ENCODE peak calls at places on chromosomes 6 and 20, in six cellular contexts. One of them, this sample, is unnamed.
A peak's percentile ranks its signal among the peaks of the same experiment; 100 is the strongest.

GRCh38 chr6:7311920-7312615 is 931 bp downstream of the SSR1 start:
- DNase-seq in HL-60: no peak
- DNase-seq in AG09309: no peak
- DNase-seq in Peyer's patch: no peak
- DNase-seq in AG10803: peak; percentile 47
- DNase-seq in tibial nerve: no peak
- DNase-seq in this sample: no peak

GRCh38 chr20:33131949-33132822 is 35.8 kb upstream of the BPIFA2 start:
- DNase-seq in AG10803: no peak
- DNase-seq in HL-60: no peak
- DNase-seq in AG09309: no peak
- DNase-seq in Peyer's patch: no peak
- DNase-seq in tibial nerve: no peak
- DNase-seq in this sample: no peak

GRCh38 chr6:2471474-2471873 is 226.1 kb upstream of the GMDS start:
- DNase-seq in Peyer's patch: no peak
- DNase-seq in HL-60: no peak
- DNase-seq in AG10803: no peak
- DNase-seq in tibial nerve: no peak
- DNase-seq in AG09309: no peak
- DNase-seq in this sample: no peak

GRCh38 chr6:159217595-159218275 is 48.5 kb downstream of the FNDC1 start:
- DNase-seq in tibial nerve: no peak
- DNase-seq in HL-60: peak; percentile 5
- DNase-seq in AG10803: peak; percentile 65
- DNase-seq in AG09309: no peak
- DNase-seq in Peyer's patch: peak; percentile 25
- DNase-seq in this sample: peak; percentile 80

GRCh38 chr20:24767623-24768100 is 181.4 kb upstream of the CST7 start:
- DNase-seq in AG10803: no peak
- DNase-seq in tibial nerve: no peak
- DNase-seq in AG09309: no peak
- DNase-seq in Peyer's patch: no peak
- DNase-seq in HL-60: no peak
- DNase-seq in this sample: no peak

GRCh38 chr6:13378669-13379590 is 50.6 kb upstream of the TBC1D7 start:
- DNase-seq in Peyer's patch: no peak
- DNase-seq in tibial nerve: no peak
- DNase-seq in AG09309: no peak
- DNase-seq in HL-60: no peak
- DNase-seq in AG10803: no peak
- DNase-seq in this sample: no peak

GRCh38 chr6:158143700-158144099 is 24.4 kb downstream of the SERAC1 start:
- DNase-seq in tibial nerve: no peak
- DNase-seq in AG10803: peak; percentile 51
- DNase-seq in Peyer's patch: no peak
- DNase-seq in HL-60: peak; percentile 35
- DNase-seq in AG09309: no peak
- DNase-seq in this sample: peak; percentile 23

GRCh38 chr6:47603995-47604394 is 94.4 kb upstream of the ADGRF4 start:
- DNase-seq in tibial nerve: no peak
- DNase-seq in Peyer's patch: no peak
- DNase-seq in AG10803: peak; percentile 64
- DNase-seq in AG09309: no peak
- DNase-seq in HL-60: no peak
- DNase-seq in this sample: no peak

GRCh38 chr6:47187883-47188587 is 121.7 kb downstream of the TNFRSF21 start:
- DNase-seq in AG09309: no peak
- DNase-seq in Peyer's patch: no peak
- DNase-seq in AG10803: peak; percentile 63
- DNase-seq in tibial nerve: no peak
- DNase-seq in HL-60: no peak
- DNase-seq in this sample: peak; percentile 84

GRCh38 chr6:129138739-129139405 is 255.9 kb downstream of the LAMA2 start:
- DNase-seq in HL-60: no peak
- DNase-seq in AG10803: no peak
- DNase-seq in AG09309: no peak
- DNase-seq in Peyer's patch: no peak
- DNase-seq in tibial nerve: no peak
- DNase-seq in this sample: no peak

GRCh38 chr20:62480318-62480717 is 4.5 kb upstream of the GATA5 start:
- DNase-seq in Peyer's patch: no peak
- DNase-seq in AG09309: no peak
- DNase-seq in tibial nerve: no peak
- DNase-seq in HL-60: no peak
- DNase-seq in AG10803: no peak
- DNase-seq in this sample: no peak

GRCh38 chr6:154138806-154139205 is 99.8 kb downstream of the OPRM1 start:
- DNase-seq in AG10803: no peak
- DNase-seq in AG09309: no peak
- DNase-seq in HL-60: no peak
- DNase-seq in tibial nerve: no peak
- DNase-seq in Peyer's patch: no peak
- DNase-seq in this sample: peak; percentile 4

GRCh38 chr20:57392512-57393271 is 1.5 kb downstream of the RBM38 start:
- DNase-seq in AG10803: no peak
- DNase-seq in HL-60: peak; percentile 64
- DNase-seq in AG09309: no peak
- DNase-seq in tibial nerve: no peak
- DNase-seq in Peyer's patch: peak; percentile 95
- DNase-seq in this sample: no peak

GRCh38 chr6:45877970-45878590 is 137.6 kb downstream of the CLIC5 start:
- DNase-seq in AG09309: no peak
- DNase-seq in HL-60: no peak
- DNase-seq in AG10803: no peak
- DNase-seq in Peyer's patch: no peak
- DNase-seq in tibial nerve: no peak
- DNase-seq in this sample: no peak

GRCh38 chr6:142845143-142845571 is 99.8 kb downstream of the HIVEP2 start:
- DNase-seq in AG09309: no peak
- DNase-seq in Peyer's patch: no peak
- DNase-seq in AG10803: no peak
- DNase-seq in HL-60: no peak
- DNase-seq in tibial nerve: no peak
- DNase-seq in this sample: no peak

GRCh38 chr6:92122746-92123145 is 1296.6 kb downstream of the EPHA7 start:
- DNase-seq in tibial nerve: no peak
- DNase-seq in HL-60: no peak
- DNase-seq in AG09309: no peak
- DNase-seq in AG10803: no peak
- DNase-seq in Peyer's patch: no peak
- DNase-seq in this sample: no peak

GRCh38 chr20:54849741-54850140 is 374.3 kb downstream of the DOK5 start:
- DNase-seq in Peyer's patch: no peak
- DNase-seq in HL-60: no peak
- DNase-seq in AG09309: no peak
- DNase-seq in tibial nerve: no peak
- DNase-seq in AG10803: no peak
- DNase-seq in this sample: no peak
- H3K4me3 ChIP-seq in Peyer's patch: no peak overlapping the region
- H3K4me3 ChIP-seq in HL-60: no peak overlapping the region
- H3K4me3 ChIP-seq in AG09309: no peak overlapping the region
- H3K4me3 ChIP-seq in tibial nerve: no peak overlapping the region
- H3K4me3 ChIP-seq in AG10803: no peak overlapping the region
- H3K4me3 ChIP-seq in this sample: no peak overlapping the region

DNA sequence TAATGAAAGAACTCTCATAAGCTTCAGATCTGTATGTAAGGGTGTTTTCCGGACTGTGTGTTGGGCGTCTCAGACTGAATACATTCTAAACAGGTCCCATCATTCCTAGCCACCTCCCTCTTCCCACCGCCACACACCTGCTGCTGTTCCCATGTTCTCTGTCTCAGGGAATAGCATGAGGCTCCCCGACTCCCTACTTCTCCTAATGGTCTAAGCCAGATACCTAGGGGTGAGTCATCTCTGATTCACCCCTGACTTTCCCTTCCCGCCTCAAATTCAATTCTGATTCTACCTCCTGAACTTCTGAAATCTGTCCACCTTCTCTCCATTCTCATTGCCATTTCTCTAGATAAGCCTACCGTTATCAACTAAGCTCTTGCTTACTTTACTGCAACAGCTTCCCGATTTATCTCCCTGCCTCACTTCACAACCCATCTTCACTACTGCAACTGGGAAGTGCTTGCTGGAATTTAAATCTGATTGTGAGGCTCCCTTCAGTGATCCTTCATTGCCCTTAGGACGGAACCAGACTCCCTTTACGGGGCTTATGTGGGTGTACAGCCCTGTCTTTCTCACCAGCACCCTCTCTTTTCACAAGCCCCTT is 1.6 kb downstream of the TMEM14A start:
- DNase-seq in AG10803: no peak
- DNase-seq in HL-60: no peak
- DNase-seq in AG09309: no peak
- DNase-seq in Peyer's patch: no peak
- DNase-seq in tibial nerve: no peak
- DNase-seq in this sample: no peak
- TF ChIP-seq CTCF in AG10803: no peak
- TF ChIP-seq CTCF in HL-60: no peak
- TF ChIP-seq CTCF in AG09309: no peak
- TF ChIP-seq CTCF in Peyer's patch: no peak
- TF ChIP-seq CTCF in tibial nerve: no peak
- TF ChIP-seq CTCF in this sample: no peak

GRCh38 chr6:110876170-110876773 is 1.7 kb downstream of the AMD1 start:
- DNase-seq in tibial nerve: peak; percentile 83
- DNase-seq in AG10803: peak; percentile 90
- DNase-seq in HL-60: no peak
- DNase-seq in Peyer's patch: peak; percentile 70
- DNase-seq in AG09309: peak; percentile 62
- DNase-seq in this sample: peak; percentile 90

GRCh38 chr6:110877154-110877564 is 2.6 kb downstream of the AMD1 start:
- DNase-seq in HL-60: no peak
- DNase-seq in AG09309: no peak
- DNase-seq in tibial nerve: no peak
- DNase-seq in AG10803: no peak
- DNase-seq in Peyer's patch: no peak
- DNase-seq in this sample: no peak

GRCh38 chr6:110877569-110877968 is 3.0 kb downstream of the AMD1 start:
- DNase-seq in tibial nerve: no peak
- DNase-seq in Peyer's patch: no peak
- DNase-seq in AG09309: no peak
- DNase-seq in HL-60: no peak
- DNase-seq in AG10803: no peak
- DNase-seq in this sample: no peak

GRCh38 chr6:110880651-110881050 is 6.1 kb downstream of the AMD1 start:
- DNase-seq in HL-60: no peak
- DNase-seq in tibial nerve: no peak
- DNase-seq in Peyer's patch: no peak
- DNase-seq in AG10803: no peak
- DNase-seq in AG09309: no peak
- DNase-seq in this sample: no peak

DNA sequence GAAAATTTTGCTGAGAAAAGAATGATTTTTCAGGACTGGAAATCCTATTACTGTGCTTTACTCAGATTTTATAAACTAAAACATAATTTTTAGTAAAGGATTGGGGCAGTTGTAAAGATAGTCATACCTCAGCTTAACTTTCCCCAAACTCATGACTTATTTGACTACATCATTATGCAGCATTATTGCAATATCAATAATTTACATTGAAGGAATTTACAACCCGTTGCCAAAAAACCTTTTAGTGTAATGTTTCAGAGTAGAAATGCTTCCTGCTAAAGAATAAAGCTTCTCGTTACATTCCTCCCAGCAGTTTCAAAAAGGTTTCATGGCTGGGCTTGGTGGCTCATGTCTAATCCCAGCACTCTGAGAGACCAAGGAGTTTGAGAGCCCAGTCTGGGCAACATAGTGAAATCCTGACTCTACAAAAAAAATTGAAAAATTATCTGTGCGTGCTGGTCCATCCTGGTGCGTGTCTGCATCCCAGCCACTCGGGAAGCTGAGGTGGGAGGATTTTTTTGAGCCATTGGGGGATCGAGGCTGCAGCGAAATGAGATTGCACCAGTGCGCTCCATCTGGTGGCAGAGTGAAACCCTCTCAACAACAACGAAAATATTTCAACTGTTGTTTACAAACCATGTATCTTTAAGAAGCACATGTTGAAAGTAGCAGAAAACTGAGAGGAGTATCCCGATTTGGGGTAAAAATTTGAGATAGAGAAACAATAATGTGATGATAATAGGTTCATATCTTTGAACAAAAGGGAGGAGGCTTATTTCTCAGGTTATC is 4.4 kb downstream of the AMD1 start:
- DNase-seq in AG10803: peak; percentile 48
- DNase-seq in Peyer's patch: peak; percentile 42
- DNase-seq in tibial nerve: no peak
- DNase-seq in HL-60: no peak
- DNase-seq in AG09309: no peak
- DNase-seq in this sample: peak; percentile 39
- H3K4me3 ChIP-seq in AG10803: peak overlapping the region; percentile 6
- H3K4me3 ChIP-seq in Peyer's patch: no peak overlapping the region
- H3K4me3 ChIP-seq in tibial nerve: peak overlapping the region; percentile 68
- H3K4me3 ChIP-seq in HL-60: peak overlapping the region; percentile 91
- H3K4me3 ChIP-seq in AG09309: no peak overlapping the region
- H3K4me3 ChIP-seq in this sample: peak overlapping the region; percentile 22

GRCh38 chr6:153028963-153029362 is 26.5 kb upstream of the MTRF1L start:
- DNase-seq in AG09309: no peak
- DNase-seq in Peyer's patch: no peak
- DNase-seq in tibial nerve: no peak
- DNase-seq in HL-60: no peak
- DNase-seq in AG10803: no peak
- DNase-seq in this sample: no peak

GRCh38 chr6:153028261-153028660 is 25.8 kb upstream of the MTRF1L start:
- DNase-seq in tibial nerve: no peak
- DNase-seq in AG09309: no peak
- DNase-seq in AG10803: peak; percentile 7
- DNase-seq in Peyer's patch: no peak
- DNase-seq in HL-60: no peak
- DNase-seq in this sample: no peak

GRCh38 chr6:153031335-153031955 is 28.9 kb upstream of the MTRF1L start:
- DNase-seq in Peyer's patch: no peak
- DNase-seq in AG09309: no peak
- DNase-seq in tibial nerve: no peak
- DNase-seq in AG10803: peak; percentile 17
- DNase-seq in HL-60: no peak
- DNase-seq in this sample: peak; percentile 23

GRCh38 chr6:153034139-153034538 is 31.6 kb upstream of the MTRF1L start:
- DNase-seq in tibial nerve: no peak
- DNase-seq in AG10803: no peak
- DNase-seq in Peyer's patch: no peak
- DNase-seq in AG09309: no peak
- DNase-seq in HL-60: no peak
- DNase-seq in this sample: no peak

DNA sequence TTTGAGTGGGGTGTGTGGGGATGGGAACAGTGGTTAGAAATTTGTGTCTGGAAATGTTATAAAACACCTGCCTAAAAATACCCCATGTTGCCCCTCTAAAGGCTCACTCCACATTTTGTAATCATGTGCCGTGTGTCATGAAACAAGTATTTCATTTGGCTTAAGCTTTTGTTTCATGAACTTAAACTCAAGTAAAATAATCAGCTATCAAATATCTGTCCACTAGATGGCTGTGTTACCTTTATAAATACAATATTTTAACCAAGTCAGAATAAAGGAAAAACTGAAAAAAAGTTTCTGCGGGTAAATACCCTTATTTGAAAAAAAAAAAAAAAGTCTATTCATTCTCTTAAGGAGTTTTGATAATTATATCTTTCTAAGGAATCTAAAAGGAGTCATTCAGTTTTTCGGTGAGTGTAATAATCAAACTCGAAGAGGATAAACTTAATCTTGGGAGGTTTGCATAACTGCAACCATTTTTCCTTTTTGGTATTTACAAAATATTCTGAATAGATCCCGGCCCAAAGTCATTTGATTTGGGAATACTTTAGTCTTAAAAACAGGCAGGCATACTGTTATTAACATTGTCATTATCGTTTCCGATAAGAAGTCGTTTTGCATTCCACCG is 29.9 kb upstream of the MTRF1L start:
- DNase-seq in tibial nerve: no peak
- DNase-seq in AG09309: peak; percentile 51
- DNase-seq in HL-60: no peak
- DNase-seq in Peyer's patch: no peak
- DNase-seq in AG10803: peak; percentile 75
- DNase-seq in this sample: peak; percentile 77
- TF ChIP-seq CTCF in tibial nerve: no peak
- TF ChIP-seq CTCF in AG09309: peak; percentile 24
- TF ChIP-seq CTCF in HL-60: peak; percentile 11
- TF ChIP-seq CTCF in Peyer's patch: no peak
- TF ChIP-seq CTCF in AG10803: peak; percentile 59
- TF ChIP-seq CTCF in this sample: peak; percentile 23

This sample was measured in foreskin fibroblast.